ENCODE peak calls at places on chromosomes 3 and 15, in six cellular contexts. T is NCI-H526 treated with DMSO at 0.1 percent for 48 hours; X is stimulated activated CD4-positive, alpha-beta T cell treated with anti-CD3 and anti-CD28 coated beads, Interleukin-2, amount 100 ng/mL, for 48 hours; S is NCI-H1694; Y is GM12864; R is choroid plexus epithelial cell. U is an unnamed sample.

GRCh38 chr3:59802045-59802444 is 752.2 kb upstream of the CFAP20DC start:
- DNase-seq in T (no peak), X (no peak), S (no peak), Y (no peak), R (no peak), U (no peak)

GRCh38 chr3:126508539-126508938 is 9.0 kb downstream of the UROC1 start:
- DNase-seq in T (no peak), X (no peak), S (no peak), Y (no peak), R (no peak), U (no peak)

GRCh38 chr3:14471690-14472089 is 68.5 kb downstream of the GRIP2 start:
- DNase-seq in T (no peak), X (no peak), S (no peak), Y (no peak), R (no peak), U (no peak)

GRCh38 chr3:128068156-128068620 is 16.0 kb downstream of the SEC61A1 start:
- DNase-seq in T (peak; percentile 22), X (no peak), S (peak; percentile 29), Y (no peak), R (peak; percentile 76), U (no peak)

GRCh38 chr3:191376742-191377141 is 46.4 kb upstream of the UTS2B start:
- DNase-seq in T (no peak), X (no peak), S (no peak), Y (no peak), R (peak; percentile 83), U (no peak)

GRCh38 chr3:107987036-107987557 is 103.7 kb downstream of the CD47 start:
- DNase-seq in T (no peak), X (no peak), S (no peak), Y (no peak), R (peak; percentile 99), U (no peak)

GRCh38 chr3:188345223-188345622 is 191.3 kb downstream of the LPP start:
- DNase-seq in T (no peak), X (no peak), S (no peak), Y (no peak), R (peak; percentile 76), U (no peak)

GRCh38 chr3:23864954-23865353 is 51.8 kb downstream of the NKIRAS1 start:
- DNase-seq in T (no peak), X (no peak), S (no peak), Y (no peak), R (peak; percentile 64), U (no peak)

GRCh38 chr3:54122046-54122801 is at the start of gene CACNA2D3:
- DNase-seq in T (peak; percentile 26), X (no peak), S (no peak), Y (no peak), R (peak; percentile 18), U (no peak)

GRCh38 chr3:152211655-152212054 is 57.1 kb upstream of the MBNL1 start:
- DNase-seq in T (no peak), X (no peak), S (no peak), Y (no peak), R (no peak), U (no peak)

GRCh38 chr3:46127503-46127902 is 80.6 kb downstream of the CCR1 start:
- DNase-seq in T (no peak), X (no peak), S (no peak), Y (no peak), R (peak; percentile 94), U (no peak)

GRCh38 chr15:69718445-69718844 is 265.8 kb downstream of the RPLP1 start:
- DNase-seq in T (no peak), X (no peak), S (no peak), Y (no peak), R (no peak), U (no peak)

GRCh38 chr3:81585937-81586336 is 175.5 kb downstream of the GBE1 start:
- DNase-seq in T (no peak), X (no peak), S (no peak), Y (no peak), R (no peak), U (no peak)

GRCh38 chr15:25501828-25502446 is 63.1 kb upstream of the UBE3A start:
- DNase-seq in T (no peak), X (no peak), S (no peak), Y (no peak), R (peak; percentile 20), U (peak; percentile 21)

GRCh38 chr15:63185206-63185605 is 4.2 kb upstream of the RAB8B start:
- DNase-seq in T (no peak), X (no peak), S (no peak), Y (no peak), R (no peak), U (no peak)

GRCh38 chr15:70029297-70029701 is 68.4 kb downstream of the TLE3 start:
- DNase-seq in T (no peak), X (no peak), S (no peak), Y (no peak), R (no peak), U (no peak)

GRCh38 chr3:134426660-134427181 is 52.5 kb upstream of the AMOTL2 start:
- DNase-seq in T (no peak), X (no peak), S (no peak), Y (no peak), R (peak; percentile 67), U (no peak)

GRCh38 chr3:124774841-124775402 is 44.7 kb downstream of the UMPS start:
- DNase-seq in T (no peak), X (no peak), S (no peak), Y (no peak), R (no peak), U (no peak)

U was measured in KG1.